ENCODE peak calls at places on chromosomes 7 and 10, in six cellular contexts. V, G, W, P, U and S are unnamed samples.

GRCh38 chr7:73721237-73721848 is 1.9 kb upstream of the STX1A start:
- DNase-seq in V (peak; percentile 87), G (no peak), W (no peak), P (no peak), U (peak; percentile 87), S (no peak)

GRCh38 chr7:149375234-149376008 is 85.4 kb downstream of the ZNF777 start:
- DNase-seq in V (no peak), G (no peak), W (no peak), P (no peak), U (no peak), S (no peak)

GRCh38 chr10:127447197-127447596 is 101.9 kb upstream of the NPS start:
- DNase-seq in V (no peak), G (no peak), W (no peak), P (no peak), U (no peak), S (no peak)

GRCh38 chr10:133616371-133617130 is 10.0 kb downstream of the FRG2B start:
- DNase-seq in V (peak; percentile 91), G (no peak), W (no peak), P (no peak), U (peak; percentile 93), S (no peak)

GRCh38 chr7:84393776-84394175 is 199.2 kb upstream of the SEMA3A start:
- DNase-seq in V (no peak), G (no peak), W (no peak), P (no peak), U (no peak), S (peak; percentile 8)

GRCh38 chr7:124784879-124785818 is 19.6 kb upstream of the GPR37 start:
- DNase-seq in V (peak; percentile 67), G (peak; percentile 38), W (peak; percentile 80), P (no peak), U (peak; percentile 61), S (peak; percentile 75)

GRCh38 chr10:63268139-63268797 is 135.1 kb downstream of the NRBF2 start:
- DNase-seq in V (peak; percentile 21), G (no peak), W (peak; percentile 41), P (no peak), U (no peak), S (peak; percentile 68)

GRCh38 chr7:23333671-23334246 is 34.6 kb downstream of the MALSU1 start:
- DNase-seq in V (peak; percentile 13), G (no peak), W (no peak), P (no peak), U (no peak), S (no peak)

GRCh38 chr10:52883996-52884871 is 111.7 kb upstream of the MBL2 start:
- DNase-seq in V (peak; percentile 47), G (peak; percentile 50), W (peak; percentile 88), P (no peak), U (peak; percentile 53), S (peak; percentile 82)

GRCh38 chr10:72435570-72435969 is 80.9 kb upstream of the DNAJB12 start:
- DNase-seq in V (no peak), G (no peak), W (no peak), P (no peak), U (no peak), S (no peak)
- H3K27ac ChIP-seq in V (no peak overlapping the region), G (no peak overlapping the region), W (no peak overlapping the region), P (no peak overlapping the region), U (no peak overlapping the region), S (no peak overlapping the region)

DNA sequence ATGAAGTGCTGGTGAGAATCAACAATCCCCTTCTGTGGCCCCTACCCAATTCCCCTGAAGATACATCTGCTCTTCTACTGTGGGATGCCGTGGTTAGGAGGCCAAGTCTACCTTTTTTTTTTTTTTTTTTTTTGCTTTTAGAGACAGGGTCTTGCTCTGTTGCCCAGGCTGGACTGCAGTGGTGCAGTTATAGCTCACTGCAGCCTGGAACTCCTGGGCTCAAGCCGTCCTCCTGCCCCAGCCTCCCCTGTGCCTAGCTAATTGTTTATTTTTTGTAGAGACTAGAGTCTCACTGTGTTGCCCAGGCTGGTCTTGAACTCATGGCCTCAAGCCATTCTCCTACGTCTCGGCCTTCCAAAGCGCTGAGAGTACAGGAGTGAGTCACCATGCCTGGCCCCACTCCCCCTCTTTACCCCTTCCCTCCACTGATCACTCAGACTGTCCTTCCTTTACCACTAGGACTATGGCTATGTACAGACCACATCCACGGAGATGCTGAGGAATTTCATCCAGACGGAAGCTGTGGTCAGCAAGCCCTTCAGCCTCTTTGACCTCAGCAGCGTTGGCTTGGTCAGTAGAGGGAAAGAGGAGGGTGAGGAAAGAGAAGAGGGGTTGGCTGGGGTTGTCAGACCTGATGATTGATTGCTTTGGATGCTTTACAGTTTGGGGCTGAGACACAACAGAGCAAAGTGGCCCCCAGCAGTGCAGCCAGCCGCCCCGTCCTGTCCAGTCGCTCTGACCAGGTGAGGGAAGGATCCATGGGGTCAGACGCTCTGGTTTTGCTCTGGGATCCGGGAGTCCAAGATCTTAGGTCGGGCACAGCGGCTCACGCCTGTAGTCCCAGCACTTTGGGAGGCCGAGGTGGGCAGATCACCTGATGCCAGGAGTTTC is 1.8 kb downstream of the AP4M1 start:
- DNase-seq in V (no peak), G (no peak), W (no peak), P (no peak), U (no peak), S (no peak)
- H3K4me3 ChIP-seq in V (no peak overlapping the region), G (peak overlapping the region; percentile 90), W (peak overlapping the region; percentile 100), P (no peak overlapping the region), U (no peak overlapping the region), S (no peak overlapping the region)

GRCh38 chr10:76333331-76333730 is 901.9 kb downstream of the LRMDA start:
- DNase-seq in V (no peak), G (no peak), W (no peak), P (no peak), U (no peak), S (no peak)
- H3K27ac ChIP-seq in V (no peak overlapping the region), G (no peak overlapping the region), W (no peak overlapping the region), P (no peak overlapping the region), U (no peak overlapping the region), S (no peak overlapping the region)

GRCh38 chr10:61899045-61899444 is 2.5 kb upstream of the ARID5B start:
- DNase-seq in V (no peak), G (peak; percentile 50), W (no peak), P (no peak), U (no peak), S (peak; percentile 60)
- H3K4me3 ChIP-seq in V (no peak overlapping the region), G (peak overlapping the region; percentile 93), W (peak overlapping the region; percentile 76), P (peak overlapping the region; percentile 69), U (no peak overlapping the region), S (no peak overlapping the region)